ENCODE peak calls at places on chromosome 18, in four cellular contexts. R, Z, M and V are unnamed samples. For H3K4me1, the result is how much of the 10 kb centered on the place peaks cover.

GRCh38 chr18:3720818-3721545 is 271.0 kb downstream of the TGIF1 start:
- DNase-seq in R (no peak), Z (no peak), M (no peak), V (no peak)

GRCh38 chr18:37567061-37567993 is 1.7 kb upstream of the CELF4 start:
- DNase-seq in R (peak), Z (peak), M (no peak), V (no peak)

GRCh38 chr18:58580623-58581022 is 48.3 kb downstream of the ALPK2 start:
- DNase-seq in R (no peak), Z (peak), M (no peak), V (no peak)

GRCh38 chr18:48085781-48086487 is 155.5 kb upstream of the SMAD2 start:
- DNase-seq in R (no peak), Z (no peak), M (peak), V (no peak)

GRCh38 chr18:9124824-9125223 is 11.8 kb upstream of the ANKRD12 start:
- DNase-seq in R (no peak), Z (no peak), M (no peak), V (no peak)

GRCh38 chr18:63476666-63477065 is at the start of gene SERPINB5:
- DNase-seq in R (peak), Z (peak), M (peak), V (no peak)

GRCh38 chr18:12327510-12328178 is 19.6 kb downstream of the TUBB6 start:
- DNase-seq in R (peak), Z (peak), M (peak), V (peak)

GRCh38 chr18:286515-287310 is 18.9 kb upstream of the THOC1 start:
- DNase-seq in R (no peak), Z (no peak), M (no peak), V (no peak)

DNA sequence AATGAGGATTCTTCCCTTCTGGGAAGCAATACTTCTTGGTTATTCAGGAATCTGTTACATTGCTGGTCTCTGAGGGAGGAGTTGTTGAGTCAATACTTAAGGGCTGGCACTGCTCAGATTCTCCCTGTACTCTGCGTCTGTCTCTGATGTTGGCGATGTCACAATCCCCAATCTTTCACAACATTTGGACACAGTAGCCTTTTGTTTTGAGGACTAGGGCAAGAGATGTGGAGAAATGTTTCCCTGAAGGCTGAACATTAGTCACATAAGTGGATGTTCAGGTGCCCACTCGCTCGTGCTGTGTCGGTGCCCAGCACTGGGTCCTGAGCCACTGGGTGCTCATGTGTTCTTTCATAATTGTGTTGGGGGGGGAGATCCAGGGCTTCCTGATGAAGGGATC is 55.0 kb downstream of the MAPK4 start:
- DNase-seq in R (no peak), Z (no peak), M (peak), V (peak)
- TF ChIP-seq CTCF in R (no peak), Z (no peak), M (no peak), V (no peak)

GRCh38 chr18:39406941-39407340 is 1841.3 kb upstream of the CELF4 start:
- DNase-seq in R (no peak), Z (no peak), M (no peak), V (no peak)
- H3K4me1 ChIP-seq in R (under half), Z (under half), M (under half), V (under half)

GRCh38 chr18:53380063-53380639 is 844.3 kb downstream of the MBD2 start:
- DNase-seq in R (no peak), Z (peak), M (peak), V (no peak)
- TF ChIP-seq CTCF in R (peak), Z (peak), M (peak), V (peak)

DNA sequence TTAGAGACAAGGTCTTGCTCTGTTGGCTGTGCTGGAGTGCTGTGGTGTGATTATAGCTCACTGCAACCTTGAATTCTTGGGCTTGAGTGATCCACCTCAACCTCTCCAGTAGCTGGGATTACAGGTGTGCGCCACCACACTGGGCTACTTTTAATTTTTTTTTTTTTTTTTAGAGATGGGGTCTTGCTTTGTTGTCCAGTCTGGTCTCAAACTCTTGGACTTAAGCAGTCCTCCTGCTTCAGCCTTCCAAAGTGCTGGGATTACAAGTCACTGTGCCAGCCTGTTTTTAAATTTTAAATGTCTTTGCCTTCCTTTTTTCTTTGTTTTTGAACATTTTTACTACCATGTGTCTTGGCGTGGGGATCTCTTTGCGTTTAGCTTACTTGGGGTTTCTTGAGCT is 32.5 kb downstream of the TAF4B start:
- DNase-seq in R (no peak), Z (no peak), M (no peak), V (no peak)
- H3K4me1 ChIP-seq in R (under half), Z (under half), M (under half), V (under half)

GRCh38 chr18:46445914-46446313 is 211.1 kb downstream of the LOXHD1 start:
- DNase-seq in R (no peak), Z (no peak), M (no peak), V (no peak)
- TF ChIP-seq CTCF in R (no peak), Z (no peak), M (peak), V (no peak)

GRCh38 chr18:30086351-30086750 is 956.2 kb downstream of the DSC3 start:
- DNase-seq in R (no peak), Z (no peak), M (no peak), V (no peak)

GRCh38 chr18:30093376-30093775 is 949.2 kb downstream of the DSC3 start:
- DNase-seq in R (no peak), Z (no peak), M (no peak), V (no peak)

DNA sequence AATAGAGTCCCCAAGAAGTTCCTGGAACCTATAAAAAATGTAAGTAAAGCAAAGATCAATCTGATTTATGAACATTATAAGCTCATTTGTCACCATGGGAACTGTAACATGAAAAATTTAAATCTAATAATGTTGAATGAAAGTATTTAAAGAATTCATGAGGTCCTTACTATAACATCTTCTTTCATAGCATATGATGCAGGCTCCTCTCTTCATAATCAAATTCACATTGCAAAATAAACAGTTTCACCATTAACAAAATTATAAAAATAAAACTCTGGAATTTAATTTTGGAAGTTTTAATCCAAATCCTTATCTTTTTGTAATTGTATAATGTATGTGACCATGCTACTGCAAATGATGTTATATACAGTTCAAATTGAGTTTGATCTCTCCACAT is 954.3 kb downstream of the DSC3 start:
- DNase-seq in R (no peak), Z (no peak), M (no peak), V (no peak)
- H3K4me1 ChIP-seq in R (under half), Z (under half), M (under half), V (under half)